ENCODE peak calls at places on chromosome 21, in four cellular contexts. One of them, this sample, is unnamed.
A peak's percentile ranks its signal among the peaks of the same experiment; 100 is the strongest.

GRCh38 chr21:38990424-38990794 is 184.7 kb downstream of the ETS2 start:
- DNase-seq in GM12878: no peak
- DNase-seq in HepG2: peak; percentile 61
- DNase-seq in K562: no peak
- DNase-seq in this sample: no peak

GRCh38 chr21:39712976-39713375 is 32.0 kb upstream of the IGSF5 start:
- DNase-seq in GM12878: no peak
- DNase-seq in HepG2: peak; percentile 3
- DNase-seq in K562: peak; percentile 18
- DNase-seq in this sample: peak; percentile 38

GRCh38 chr21:38994014-38994413 is 188.3 kb downstream of the ETS2 start:
- DNase-seq in GM12878: no peak
- DNase-seq in HepG2: no peak
- DNase-seq in K562: no peak
- DNase-seq in this sample: no peak

GRCh38 chr21:38831526-38832467 is 26.1 kb downstream of the ETS2 start:
- DNase-seq in GM12878: peak; percentile 40
- DNase-seq in HepG2: peak; percentile 91
- DNase-seq in K562: no peak
- DNase-seq in this sample: no peak

GRCh38 chr21:35980821-35981220 is 79.5 kb downstream of the SETD4 start:
- DNase-seq in GM12878: no peak
- DNase-seq in HepG2: no peak
- DNase-seq in K562: no peak
- DNase-seq in this sample: no peak

GRCh38 chr21:36422279-36423098 is 37.3 kb downstream of the CHAF1B start:
- DNase-seq in GM12878: no peak
- DNase-seq in HepG2: peak; percentile 40
- DNase-seq in K562: peak; percentile 90
- DNase-seq in this sample: peak; percentile 84

GRCh38 chr21:34726627-34727337 is 58.0 kb downstream of the CLIC6 start:
- DNase-seq in GM12878: no peak
- DNase-seq in HepG2: no peak
- DNase-seq in K562: no peak
- DNase-seq in this sample: no peak

GRCh38 chr21:37273911-37274690 is 7.0 kb upstream of the VPS26C start:
- DNase-seq in GM12878: peak; percentile 13
- DNase-seq in HepG2: no peak
- DNase-seq in K562: no peak
- DNase-seq in this sample: no peak

GRCh38 chr21:35438643-35439404 is 389.7 kb upstream of the RUNX1 start:
- DNase-seq in GM12878: peak; percentile 21
- DNase-seq in HepG2: no peak
- DNase-seq in K562: no peak
- DNase-seq in this sample: no peak

GRCh38 chr21:44497641-44498243 is 42.3 kb downstream of the KRTAP10-1 start:
- DNase-seq in GM12878: no peak
- DNase-seq in HepG2: no peak
- DNase-seq in K562: no peak
- DNase-seq in this sample: no peak

GRCh38 chr21:43031121-43031624 is 44.5 kb downstream of the CBS start:
- DNase-seq in GM12878: no peak
- DNase-seq in HepG2: no peak
- DNase-seq in K562: no peak
- DNase-seq in this sample: no peak

GRCh38 chr21:33825419-33825818 is 90.2 kb downstream of the ATP5PO start:
- DNase-seq in GM12878: no peak
- DNase-seq in HepG2: no peak
- DNase-seq in K562: no peak
- DNase-seq in this sample: no peak

GRCh38 chr21:34569381-34569979 is 45.4 kb downstream of the RCAN1 start:
- DNase-seq in GM12878: no peak
- DNase-seq in HepG2: no peak
- DNase-seq in K562: no peak
- DNase-seq in this sample: no peak

GRCh38 chr21:44761011-44761729 is 40.5 kb downstream of the UBE2G2 start:
- DNase-seq in GM12878: no peak
- DNase-seq in HepG2: peak; percentile 44
- DNase-seq in K562: peak; percentile 74
- DNase-seq in this sample: peak; percentile 75

GRCh38 chr21:25292396-25292795 is 314.9 kb downstream of the MRPL39 start:
- DNase-seq in GM12878: no peak
- DNase-seq in HepG2: no peak
- DNase-seq in K562: no peak
- DNase-seq in this sample: no peak

GRCh38 chr21:39006653-39007417 is 176.4 kb downstream of the PSMG1 start:
- DNase-seq in GM12878: no peak
- DNase-seq in HepG2: no peak
- DNase-seq in K562: no peak
- DNase-seq in this sample: no peak

GRCh38 chr21:14766241-14766640 is 220.1 kb upstream of the SAMSN1 start:
- DNase-seq in GM12878: no peak
- DNase-seq in HepG2: peak; percentile 44
- DNase-seq in K562: no peak
- DNase-seq in this sample: peak; percentile 49

GRCh38 chr21:43311303-43311817 is 115.6 kb downstream of the SIK1 start:
- DNase-seq in GM12878: no peak
- DNase-seq in HepG2: peak; percentile 68
- DNase-seq in K562: no peak
- DNase-seq in this sample: no peak

GRCh38 chr21:36964832-36965719 is 1.4 kb downstream of the HLCS start:
- DNase-seq in GM12878: no peak
- DNase-seq in HepG2: no peak
- DNase-seq in K562: no peak
- DNase-seq in this sample: no peak

GRCh38 chr21:44407493-44407892 is 47.8 kb upstream of the LRRC3 start:
- DNase-seq in GM12878: no peak
- DNase-seq in HepG2: no peak
- DNase-seq in K562: no peak
- DNase-seq in this sample: no peak

GRCh38 chr21:42839271-42840231 is 39.8 kb downstream of the WDR4 start:
- DNase-seq in GM12878: no peak
- DNase-seq in HepG2: no peak
- DNase-seq in K562: peak; percentile 25
- DNase-seq in this sample: no peak

GRCh38 chr21:34807146-34807880 is 138.5 kb downstream of the CLIC6 start:
- DNase-seq in GM12878: no peak
- DNase-seq in HepG2: no peak
- DNase-seq in K562: no peak
- DNase-seq in this sample: no peak

GRCh38 chr21:15740383-15740782 is 10.6 kb downstream of the USP25 start:
- DNase-seq in GM12878: no peak
- DNase-seq in HepG2: no peak
- DNase-seq in K562: no peak
- DNase-seq in this sample: no peak

GRCh38 chr21:37675202-37675801 is 241.0 kb downstream of the KCNJ6 start:
- DNase-seq in GM12878: no peak
- DNase-seq in HepG2: no peak
- DNase-seq in K562: peak; percentile 80
- DNase-seq in this sample: peak; percentile 85

GRCh38 chr21:43694437-43695079 is 24.4 kb upstream of the PDXK start:
- DNase-seq in GM12878: no peak
- DNase-seq in HepG2: no peak
- DNase-seq in K562: no peak
- DNase-seq in this sample: no peak

GRCh38 chr21:41630917-41631316 is 123.0 kb upstream of the TMPRSS2 start:
- DNase-seq in GM12878: no peak
- DNase-seq in HepG2: no peak
- DNase-seq in K562: no peak
- DNase-seq in this sample: no peak
- TF ChIP-seq ATF2 in GM12878: no peak
- TF ChIP-seq ATF2 in HepG2: no peak
- TF ChIP-seq ATF2 in K562: no peak
- TF ChIP-seq ATF2 in this sample: no peak

GRCh38 chr21:32044205-32044874 is 171.5 kb downstream of the HUNK start:
- DNase-seq in GM12878: no peak
- DNase-seq in HepG2: no peak
- DNase-seq in K562: no peak
- DNase-seq in this sample: no peak
- TF ChIP-seq ETV6 in GM12878: no peak
- TF ChIP-seq ETV6 in HepG2: no peak
- TF ChIP-seq ETV6 in K562: no peak
- TF ChIP-seq ETV6 in this sample: no peak

GRCh38 chr21:29481081-29481480 is 182.4 kb downstream of the BACH1 start:
- DNase-seq in GM12878: no peak
- DNase-seq in HepG2: no peak
- DNase-seq in K562: no peak
- DNase-seq in this sample: no peak

GRCh38 chr21:29481641-29482040 is 182.9 kb downstream of the BACH1 start:
- DNase-seq in GM12878: no peak
- DNase-seq in HepG2: no peak
- DNase-seq in K562: no peak
- DNase-seq in this sample: no peak

GRCh38 chr21:29475329-29475728 is 176.6 kb downstream of the BACH1 start:
- DNase-seq in GM12878: no peak
- DNase-seq in HepG2: no peak
- DNase-seq in K562: no peak
- DNase-seq in this sample: no peak

GRCh38 chr21:29477347-29477746 is 178.6 kb downstream of the BACH1 start:
- DNase-seq in GM12878: no peak
- DNase-seq in HepG2: no peak
- DNase-seq in K562: no peak
- DNase-seq in this sample: no peak

DNA sequence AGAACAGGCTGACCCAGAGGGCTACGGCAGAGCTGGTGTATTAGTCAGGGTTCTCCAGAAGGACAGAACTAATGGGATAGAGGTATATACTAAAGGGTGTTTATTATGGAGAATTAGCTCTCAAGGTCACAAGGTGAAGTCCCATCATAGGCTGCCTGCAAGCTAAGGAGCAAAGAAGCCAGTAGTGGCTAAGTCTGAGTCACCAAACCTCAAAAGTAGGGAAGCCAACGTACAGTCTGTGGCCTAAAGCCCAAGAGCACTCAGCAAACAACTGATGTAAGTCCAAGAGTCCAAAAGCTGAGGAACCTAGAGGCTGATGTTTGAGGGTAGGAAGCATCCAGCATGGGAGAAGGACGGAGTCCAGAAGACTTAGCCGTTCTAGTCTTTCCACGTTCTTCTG is 179.2 kb downstream of the BACH1 start:
- DNase-seq in GM12878: no peak
- DNase-seq in HepG2: no peak
- DNase-seq in K562: no peak
- DNase-seq in this sample: no peak
- TF ChIP-seq USF2 in GM12878: no peak
- TF ChIP-seq USF2 in HepG2: no peak
- TF ChIP-seq USF2 in K562: no peak
- TF ChIP-seq USF2 in this sample: no peak

DNA sequence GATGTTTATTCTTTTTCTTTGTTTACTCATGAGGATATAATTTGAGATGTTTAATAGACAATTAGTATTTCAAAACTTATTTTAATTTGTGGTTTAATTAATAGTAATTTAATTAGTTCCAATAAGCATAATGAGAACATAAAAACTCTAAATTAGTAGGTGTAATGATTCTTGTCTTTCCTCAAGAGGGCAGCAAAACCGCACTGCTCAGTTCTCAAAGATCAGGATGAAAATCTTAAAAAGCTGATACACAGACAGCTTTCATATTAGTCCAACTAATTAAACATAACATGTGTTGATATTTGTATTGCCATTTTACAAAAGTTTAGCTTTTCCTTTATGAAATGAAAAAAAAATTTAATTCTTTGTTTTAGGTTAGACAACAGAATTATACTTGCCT is 106.7 kb upstream of the C21orf91 start:
- DNase-seq in GM12878: no peak
- DNase-seq in HepG2: peak; percentile 20
- DNase-seq in K562: no peak
- DNase-seq in this sample: no peak
- TF ChIP-seq ATF2 in GM12878: no peak
- TF ChIP-seq ATF2 in HepG2: no peak
- TF ChIP-seq ATF2 in K562: no peak
- TF ChIP-seq ATF2 in this sample: no peak

DNA sequence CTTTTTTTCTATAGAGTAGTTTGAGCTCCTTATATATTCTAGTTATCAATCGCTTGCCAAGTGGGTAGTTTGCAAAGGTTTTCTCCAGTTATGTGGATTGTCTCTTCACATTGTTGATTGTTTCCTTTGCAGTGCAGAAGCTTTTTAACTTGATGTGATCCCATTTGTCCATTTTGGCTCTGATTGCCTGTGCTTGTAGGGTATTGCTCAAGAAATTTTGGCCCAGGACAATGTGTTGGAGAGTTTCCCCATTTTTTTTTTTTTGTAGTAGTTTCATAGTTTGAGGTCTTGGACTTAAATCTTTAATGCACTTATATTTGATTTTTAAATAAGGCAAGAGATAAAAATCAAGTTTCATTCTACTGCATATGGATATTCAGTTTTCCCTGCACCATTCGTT is 774.8 kb upstream of the ADAMTS5 start:
- DNase-seq in GM12878: no peak
- DNase-seq in HepG2: no peak
- DNase-seq in K562: no peak
- DNase-seq in this sample: no peak
- TF ChIP-seq ETV6 in GM12878: no peak
- TF ChIP-seq ETV6 in HepG2: no peak
- TF ChIP-seq ETV6 in K562: no peak
- TF ChIP-seq ETV6 in this sample: no peak

GRCh38 chr21:45800339-45801080 is 157.0 kb downstream of the PCBP3 start:
- DNase-seq in GM12878: no peak
- DNase-seq in HepG2: peak; percentile 47
- DNase-seq in K562: no peak
- DNase-seq in this sample: no peak

GRCh38 chr21:45799765-45800338 is 156.3 kb downstream of the PCBP3 start:
- DNase-seq in GM12878: no peak
- DNase-seq in HepG2: no peak
- DNase-seq in K562: no peak
- DNase-seq in this sample: no peak

GRCh38 chr21:45801989-45802388 is 158.5 kb downstream of the PCBP3 start:
- DNase-seq in GM12878: no peak
- DNase-seq in HepG2: no peak
- DNase-seq in K562: no peak
- DNase-seq in this sample: no peak

GRCh38 chr21:45802425-45802824 is 158.9 kb downstream of the PCBP3 start:
- DNase-seq in GM12878: no peak
- DNase-seq in HepG2: no peak
- DNase-seq in K562: no peak
- DNase-seq in this sample: no peak

DNA sequence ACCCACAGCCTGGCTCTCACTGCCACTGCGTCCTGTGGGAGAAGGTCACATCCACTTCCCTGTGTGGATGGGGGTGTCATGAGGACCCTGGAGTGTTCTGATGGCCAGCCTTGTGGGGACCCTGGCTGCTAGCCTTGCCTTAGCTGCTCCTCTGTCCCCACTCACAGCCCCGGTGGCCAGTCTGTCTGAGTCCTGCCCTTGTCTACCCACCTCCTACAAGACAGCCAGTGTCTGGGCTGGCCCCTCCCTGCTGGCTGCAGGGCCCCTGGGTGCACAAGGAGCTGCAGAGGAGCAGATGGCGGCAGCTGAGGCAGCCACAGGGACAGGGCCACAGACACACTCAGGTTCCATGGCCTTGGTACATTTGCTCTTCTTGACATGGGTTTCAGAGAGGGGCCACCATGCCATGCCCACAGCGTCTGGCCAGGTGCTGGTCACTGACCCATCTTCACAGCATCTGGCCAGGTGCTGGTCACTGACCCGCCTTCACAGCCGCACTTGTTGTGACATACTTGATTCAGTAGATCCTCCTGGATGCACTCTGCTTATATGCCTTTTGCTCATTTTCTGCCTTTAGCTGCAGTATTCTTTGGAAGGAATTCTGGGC is 157.7 kb downstream of the PCBP3 start:
- DNase-seq in GM12878: no peak
- DNase-seq in HepG2: no peak
- DNase-seq in K562: no peak
- DNase-seq in this sample: no peak
- TF ChIP-seq USF2 in GM12878: no peak
- TF ChIP-seq USF2 in HepG2: no peak
- TF ChIP-seq USF2 in K562: no peak
- TF ChIP-seq USF2 in this sample: no peak

This sample was measured in WTC11.